ENCODE peak calls at places on chromosomes 12 and 14, in six cellular contexts. O is fibroblast of lung, P is mammary epithelial cell, E is BE2C, Q is upper lobe of right lung, Z is adipocyte. M is an unnamed sample. For H3K36me3, the result is how much of the 10 kb centered on the place peaks cover.

GRCh38 chr12:6626654-6627283 is 9.0 kb downstream of the LPAR5 start:
- DNase-seq in O (no peak), P (no peak), E (no peak), Q (no peak), Z (no peak), M (no peak)

GRCh38 chr12:106139422-106140141 is 828 bp upstream of the NUAK1 start:
- DNase-seq in O (peak), P (peak), E (no peak), Q (peak), Z (peak), M (peak)

GRCh38 chr14:100988956-100989355 is 85.4 kb upstream of the RTL1 start:
- DNase-seq in O (no peak), P (peak), E (no peak), Q (no peak), Z (no peak), M (no peak)

GRCh38 chr12:122880155-122880605 is 15.7 kb downstream of the VPS37B start:
- DNase-seq in O (peak), P (no peak), E (no peak), Q (no peak), Z (no peak), M (no peak)

GRCh38 chr14:54642121-54642520 is 75.2 kb downstream of the SAMD4A start:
- DNase-seq in O (no peak), P (no peak), E (no peak), Q (no peak), Z (no peak), M (no peak)

GRCh38 chr14:69808919-69809808 is 12.1 kb upstream of the SLC10A1 start:
- DNase-seq in O (no peak), P (no peak), E (no peak), Q (no peak), Z (no peak), M (no peak)

GRCh38 chr14:101361451-101362433 is 199.6 kb upstream of the DIO3 start:
- DNase-seq in O (no peak), P (no peak), E (no peak), Q (no peak), Z (no peak), M (no peak)

GRCh38 chr12:82817368-82817767 is 130.7 kb downstream of the TMTC2 start:
- DNase-seq in O (no peak), P (peak), E (no peak), Q (no peak), Z (no peak), M (no peak)

GRCh38 chr12:30622509-30622908 is 73.2 kb downstream of the IPO8 start:
- DNase-seq in O (peak), P (peak), E (no peak), Q (no peak), Z (peak), M (peak)

GRCh38 chr14:34920339-34920738 is 45.2 kb upstream of the BAZ1A start:
- DNase-seq in O (peak), P (no peak), E (no peak), Q (no peak), Z (no peak), M (peak)

GRCh38 chr12:18970603-18971002 is 158.9 kb upstream of the PLEKHA5 start:
- DNase-seq in O (no peak), P (no peak), E (no peak), Q (no peak), Z (no peak), M (peak)

GRCh38 chr12:21989819-21990412 is 48.7 kb upstream of the ABCC9 start:
- DNase-seq in O (peak), P (no peak), E (no peak), Q (no peak), Z (peak), M (no peak)

GRCh38 chr12:65953621-65954020 is 129.3 kb downstream of the HMGA2 start:
- DNase-seq in O (peak), P (no peak), E (no peak), Q (no peak), Z (peak), M (no peak)
- H3K36me3 ChIP-seq in O (under half), P (under half), E (under half), Q (under half), Z (under half), M (under half)

GRCh38 chr12:104339663-104340062 is 36.1 kb downstream of the EID3 start:
- DNase-seq in O (no peak), P (no peak), E (no peak), Q (no peak), Z (no peak), M (no peak)
- H3K36me3 ChIP-seq in O (under half), P (half or more), E (half or more), Q (half or more), Z (half or more), M (half or more)

GRCh38 chr12:104562763-104563162 is 106.0 kb downstream of the CHST11 start:
- DNase-seq in O (no peak), P (no peak), E (no peak), Q (no peak), Z (no peak), M (no peak)
- H3K36me3 ChIP-seq in O (under half), P (under half), E (under half), Q (under half), Z (under half), M (under half)

GRCh38 chr12:46206471-46206870 is 62.4 kb downstream of the SLC38A1 start:
- DNase-seq in O (no peak), P (no peak), E (no peak), Q (no peak), Z (no peak), M (no peak)

GRCh38 chr12:46209165-46209564 is 59.7 kb downstream of the SLC38A1 start:
- DNase-seq in O (peak), P (peak), E (no peak), Q (no peak), Z (peak), M (no peak)

GRCh38 chr12:46208370-46208769 is 60.5 kb downstream of the SLC38A1 start:
- DNase-seq in O (no peak), P (no peak), E (no peak), Q (no peak), Z (no peak), M (no peak)

GRCh38 chr12:46207644-46208043 is 61.2 kb downstream of the SLC38A1 start:
- DNase-seq in O (no peak), P (no peak), E (no peak), Q (no peak), Z (no peak), M (no peak)

DNA sequence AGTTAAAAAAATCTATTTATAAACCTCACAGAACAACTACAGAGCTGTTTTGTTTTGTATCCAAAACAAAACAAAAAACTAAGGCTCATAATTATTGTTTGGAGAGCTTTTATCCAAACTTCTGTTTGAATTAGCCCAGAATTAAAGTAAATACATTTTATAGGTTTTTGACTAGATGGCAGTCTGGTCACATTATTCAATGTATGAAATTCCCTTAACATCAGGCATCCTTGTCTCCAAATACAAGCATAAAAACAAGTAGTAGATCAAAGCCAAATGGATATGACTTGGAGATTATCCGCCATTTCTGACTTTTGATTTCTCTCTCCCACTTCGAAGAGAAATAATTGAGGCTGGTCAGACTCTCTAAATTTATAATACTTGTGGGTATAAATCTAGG is 63.5 kb downstream of the SLC38A1 start:
- DNase-seq in O (peak), P (no peak), E (no peak), Q (no peak), Z (no peak), M (no peak)
- H3K36me3 ChIP-seq in O (under half), P (half or more), E (half or more), Q (under half), Z (under half), M (half or more)

GRCh38 chr14:99402283-99402648 is 78.4 kb downstream of the SETD3 start:
- DNase-seq in O (no peak), P (no peak), E (no peak), Q (no peak), Z (no peak), M (no peak)
- H3K36me3 ChIP-seq in O (under half), P (under half), E (under half), Q (half or more), Z (half or more), M (under half)

GRCh38 chr14:104717646-104718045 is 6.4 kb upstream of the ADSS1 start:
- DNase-seq in O (no peak), P (no peak), E (no peak), Q (no peak), Z (no peak), M (no peak)

GRCh38 chr14:104715416-104715815 is 8.6 kb upstream of the ADSS1 start:
- DNase-seq in O (no peak), P (no peak), E (peak), Q (no peak), Z (no peak), M (no peak)

GRCh38 chr14:104715871-104716270 is 8.2 kb upstream of the ADSS1 start:
- DNase-seq in O (no peak), P (no peak), E (no peak), Q (no peak), Z (no peak), M (no peak)

GRCh38 chr14:104718147-104718546 is 5.9 kb upstream of the ADSS1 start:
- DNase-seq in O (no peak), P (no peak), E (no peak), Q (no peak), Z (no peak), M (no peak)

GRCh38 chr14:104717137-104717536 is 6.9 kb upstream of the ADSS1 start:
- DNase-seq in O (no peak), P (no peak), E (no peak), Q (no peak), Z (no peak), M (no peak)
- H3K36me3 ChIP-seq in O (under half), P (under half), E (under half), Q (under half), Z (half or more), M (under half)

DNA sequence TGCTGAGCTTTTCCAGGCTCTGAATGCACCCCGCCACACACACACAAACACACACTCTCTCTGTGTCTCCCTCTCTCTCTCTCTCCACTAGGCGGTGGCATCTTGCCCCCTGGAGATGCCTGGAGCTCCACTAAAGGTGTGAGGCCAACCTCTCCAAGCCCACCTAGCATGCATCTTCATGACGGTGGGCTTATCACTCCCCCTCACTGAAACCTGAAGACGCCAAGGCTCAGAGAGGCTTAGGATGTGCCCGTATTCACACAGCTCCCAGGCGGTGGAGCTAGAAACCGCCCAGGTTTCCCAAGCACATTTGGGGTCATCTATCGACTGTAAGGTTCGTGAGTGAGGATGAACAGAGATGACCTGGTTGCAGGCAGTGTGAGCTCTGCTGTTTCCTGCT is 42.6 kb upstream of the BCL11B start:
- DNase-seq in O (no peak), P (no peak), E (no peak), Q (no peak), Z (no peak), M (no peak)
- H3K36me3 ChIP-seq in O (under half), P (under half), E (under half), Q (under half), Z (under half), M (under half)

DNA sequence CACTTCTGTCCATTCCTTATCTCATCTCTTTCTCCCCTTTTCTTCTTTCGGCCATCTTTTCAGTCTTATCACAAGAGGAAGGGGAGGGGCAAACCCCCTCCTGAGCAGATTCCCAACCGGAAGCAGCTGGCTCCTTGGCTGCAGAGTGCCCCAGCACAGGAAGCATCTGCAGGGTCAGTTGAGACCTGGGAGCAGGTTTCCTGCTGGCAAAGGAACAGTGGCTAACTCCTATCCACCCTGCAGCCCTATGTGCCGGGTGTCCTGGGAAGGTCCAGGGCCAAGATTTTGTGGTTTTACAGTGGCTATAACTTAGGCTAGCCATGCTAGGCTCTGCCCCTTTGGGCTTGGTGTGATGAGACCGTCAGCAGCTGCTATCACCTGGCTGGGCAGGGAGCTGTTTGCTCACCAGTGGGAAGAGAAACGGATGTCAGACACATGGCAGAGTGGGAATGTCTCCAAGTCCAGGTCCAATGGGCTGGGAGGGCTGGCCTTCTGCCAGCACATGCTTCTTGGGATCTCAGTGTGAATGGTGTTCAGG is 40.4 kb downstream of the SH2B3 start:
- DNase-seq in O (peak), P (no peak), E (peak), Q (no peak), Z (no peak), M (peak)
- H3K36me3 ChIP-seq in O (under half), P (under half), E (half or more), Q (half or more), Z (half or more), M (half or more)

DNA sequence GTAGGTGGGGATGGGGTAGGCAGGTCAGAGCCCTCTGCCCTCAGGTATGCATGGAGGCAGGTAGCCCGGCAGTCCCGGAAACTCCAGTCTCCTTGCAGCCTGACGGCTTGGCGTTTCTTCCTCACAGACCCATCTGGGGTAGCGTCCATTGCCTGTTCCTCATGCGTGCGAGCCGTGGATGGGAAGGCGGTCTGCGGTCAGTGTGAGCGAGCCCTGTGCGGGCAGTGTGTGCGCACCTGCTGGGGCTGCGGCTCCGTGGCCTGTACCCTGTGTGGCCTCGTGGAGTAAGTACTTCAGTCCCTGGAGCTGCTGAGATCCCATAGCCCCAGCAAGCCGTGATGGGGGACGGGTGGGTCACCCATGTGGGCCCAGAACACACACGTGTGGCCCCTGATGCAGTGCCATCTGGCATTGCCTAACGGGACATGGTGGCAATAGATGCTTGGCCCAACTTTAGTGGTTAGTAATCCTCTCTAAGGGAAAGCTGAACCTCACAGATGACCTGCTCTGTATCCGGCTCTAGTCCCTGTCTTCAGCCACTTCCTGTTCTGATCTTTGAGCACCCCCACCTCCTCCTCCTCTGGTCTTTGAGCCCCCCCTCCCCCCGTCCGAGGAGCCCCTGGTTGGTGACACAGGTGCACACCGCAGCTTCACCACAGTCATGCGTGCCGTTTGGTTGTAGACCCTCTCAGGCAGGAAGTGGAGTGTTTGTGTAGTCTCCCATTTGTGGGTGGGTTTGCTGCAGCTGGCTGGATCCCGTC is 3.7 kb downstream of the SIVA1 start:
- DNase-seq in O (no peak), P (no peak), E (no peak), Q (no peak), Z (no peak), M (no peak)
- H3K36me3 ChIP-seq in O (under half), P (under half), E (under half), Q (under half), Z (under half), M (under half)

GRCh38 chr12:124000111-124000510 is 27.1 kb downstream of the ZNF664 start:
- DNase-seq in O (no peak), P (no peak), E (no peak), Q (no peak), Z (no peak), M (no peak)

GRCh38 chr12:124004233-124004875 is 31.3 kb downstream of the ZNF664 start:
- DNase-seq in O (peak), P (no peak), E (no peak), Q (no peak), Z (peak), M (no peak)

GRCh38 chr12:124002021-124002640 is 29.1 kb downstream of the ZNF664 start:
- DNase-seq in O (no peak), P (no peak), E (no peak), Q (no peak), Z (no peak), M (no peak)

GRCh38 chr12:124001343-124001742 is 28.3 kb downstream of the ZNF664 start:
- DNase-seq in O (no peak), P (no peak), E (no peak), Q (no peak), Z (no peak), M (no peak)

GRCh38 chr12:124002654-124003053 is 29.6 kb downstream of the ZNF664 start:
- DNase-seq in O (no peak), P (no peak), E (no peak), Q (no peak), Z (no peak), M (no peak)
- H3K36me3 ChIP-seq in O (under half), P (under half), E (half or more), Q (under half), Z (under half), M (under half)